ENCODE peak calls at places on chromosomes 12 and 14, in seven cellular contexts. One of them, this sample, is unnamed.

GRCh38 chr14:104523546-104523935 is 56.0 kb upstream of the C14orf180 start:
- DNase-seq in tibial nerve: no peak
- DNase-seq in heart left ventricle: no peak
- DNase-seq in HepG2: no peak
- DNase-seq in upper lobe of left lung: no peak
- DNase-seq in uterus: no peak
- DNase-seq in ovary: no peak
- DNase-seq in this sample: no peak

GRCh38 chr14:75042040-75042439 is 9.2 kb downstream of the MLH3 start:
- DNase-seq in HepG2: no peak
- DNase-seq in uterus: no peak
- DNase-seq in upper lobe of left lung: no peak
- DNase-seq in tibial nerve: no peak
- DNase-seq in ovary: no peak
- DNase-seq in heart left ventricle: no peak
- DNase-seq in this sample: no peak

GRCh38 chr14:66396165-66396564 is 90.0 kb upstream of the CCDC196 start:
- DNase-seq in tibial nerve: no peak
- DNase-seq in HepG2: no peak
- DNase-seq in upper lobe of left lung: no peak
- DNase-seq in heart left ventricle: no peak
- DNase-seq in ovary: no peak
- DNase-seq in uterus: no peak
- DNase-seq in this sample: no peak

GRCh38 chr14:90999299-90999698 is 61.1 kb downstream of the RPS6KA5 start:
- DNase-seq in ovary: no peak
- DNase-seq in heart left ventricle: no peak
- DNase-seq in HepG2: no peak
- DNase-seq in uterus: no peak
- DNase-seq in tibial nerve: no peak
- DNase-seq in upper lobe of left lung: no peak
- DNase-seq in this sample: no peak

GRCh38 chr12:121144416-121144914 is 11.8 kb downstream of the P2RX7 start:
- DNase-seq in tibial nerve: no peak
- DNase-seq in uterus: no peak
- DNase-seq in HepG2: no peak
- DNase-seq in heart left ventricle: no peak
- DNase-seq in ovary: no peak
- DNase-seq in upper lobe of left lung: peak
- DNase-seq in this sample: no peak

GRCh38 chr12:28961948-28962384 is 187.1 kb upstream of the FAR2 start:
- DNase-seq in uterus: peak
- DNase-seq in HepG2: no peak
- DNase-seq in upper lobe of left lung: no peak
- DNase-seq in ovary: no peak
- DNase-seq in heart left ventricle: no peak
- DNase-seq in tibial nerve: no peak
- DNase-seq in this sample: no peak

GRCh38 chr12:79435742-79436141 is 255.0 kb downstream of the PAWR start:
- DNase-seq in uterus: no peak
- DNase-seq in HepG2: no peak
- DNase-seq in heart left ventricle: no peak
- DNase-seq in ovary: no peak
- DNase-seq in upper lobe of left lung: no peak
- DNase-seq in tibial nerve: no peak
- DNase-seq in this sample: no peak

GRCh38 chr14:70416717-70417349 is at the start of gene SYNJ2BP:
- DNase-seq in upper lobe of left lung: peak
- DNase-seq in ovary: peak
- DNase-seq in HepG2: peak
- DNase-seq in heart left ventricle: peak
- DNase-seq in uterus: peak
- DNase-seq in tibial nerve: peak
- DNase-seq in this sample: peak

GRCh38 chr14:53044486-53044885 is 93.6 kb upstream of the FERMT2 start:
- DNase-seq in uterus: no peak
- DNase-seq in tibial nerve: no peak
- DNase-seq in heart left ventricle: no peak
- DNase-seq in upper lobe of left lung: no peak
- DNase-seq in ovary: no peak
- DNase-seq in HepG2: no peak
- DNase-seq in this sample: no peak

GRCh38 chr14:44449694-44450093 is 57.4 kb downstream of the FSCB start:
- DNase-seq in HepG2: peak
- DNase-seq in uterus: no peak
- DNase-seq in upper lobe of left lung: no peak
- DNase-seq in ovary: no peak
- DNase-seq in heart left ventricle: no peak
- DNase-seq in tibial nerve: no peak
- DNase-seq in this sample: no peak

GRCh38 chr12:112978163-112979081 is at the start of gene OAS2:
- DNase-seq in heart left ventricle: peak
- DNase-seq in ovary: peak
- DNase-seq in tibial nerve: peak
- DNase-seq in HepG2: peak
- DNase-seq in uterus: peak
- DNase-seq in upper lobe of left lung: peak
- DNase-seq in this sample: peak

GRCh38 chr14:72075649-72076334 is 143.6 kb downstream of the RGS6 start:
- DNase-seq in upper lobe of left lung: no peak
- DNase-seq in tibial nerve: no peak
- DNase-seq in uterus: no peak
- DNase-seq in ovary: no peak
- DNase-seq in HepG2: peak
- DNase-seq in heart left ventricle: no peak
- DNase-seq in this sample: no peak

GRCh38 chr14:55221186-55221585 is 29.8 kb upstream of the DLGAP5 start:
- DNase-seq in tibial nerve: no peak
- DNase-seq in heart left ventricle: no peak
- DNase-seq in HepG2: no peak
- DNase-seq in upper lobe of left lung: no peak
- DNase-seq in ovary: no peak
- DNase-seq in uterus: no peak
- DNase-seq in this sample: no peak

GRCh38 chr14:100333867-100334266 is 10.7 kb downstream of the SLC25A47 start:
- DNase-seq in upper lobe of left lung: no peak
- DNase-seq in HepG2: no peak
- DNase-seq in heart left ventricle: no peak
- DNase-seq in uterus: no peak
- DNase-seq in ovary: peak
- DNase-seq in tibial nerve: no peak
- DNase-seq in this sample: peak
- TF ChIP-seq POLR2A in upper lobe of left lung: no peak
- TF ChIP-seq POLR2A in HepG2: no peak
- TF ChIP-seq POLR2A in heart left ventricle: no peak
- TF ChIP-seq POLR2A in uterus: no peak
- TF ChIP-seq POLR2A in ovary: no peak
- TF ChIP-seq POLR2A in tibial nerve: no peak
- TF ChIP-seq POLR2A in this sample: no peak

GRCh38 chr12:32400114-32400672 is 835 bp downstream of the FGD4 start:
- DNase-seq in heart left ventricle: no peak
- DNase-seq in tibial nerve: no peak
- DNase-seq in HepG2: no peak
- DNase-seq in upper lobe of left lung: no peak
- DNase-seq in uterus: no peak
- DNase-seq in ovary: no peak
- DNase-seq in this sample: no peak
- TF ChIP-seq POLR2A in heart left ventricle: no peak
- TF ChIP-seq POLR2A in tibial nerve: no peak
- TF ChIP-seq POLR2A in HepG2: no peak
- TF ChIP-seq POLR2A in upper lobe of left lung: no peak
- TF ChIP-seq POLR2A in uterus: no peak
- TF ChIP-seq POLR2A in ovary: no peak
- TF ChIP-seq POLR2A in this sample: no peak

GRCh38 chr12:54390176-54390667 is 5.7 kb upstream of the ZNF385A start:
- DNase-seq in upper lobe of left lung: no peak
- DNase-seq in tibial nerve: no peak
- DNase-seq in uterus: no peak
- DNase-seq in heart left ventricle: no peak
- DNase-seq in HepG2: no peak
- DNase-seq in ovary: no peak
- DNase-seq in this sample: peak
- TF ChIP-seq POLR2A in upper lobe of left lung: no peak
- TF ChIP-seq POLR2A in tibial nerve: no peak
- TF ChIP-seq POLR2A in uterus: no peak
- TF ChIP-seq POLR2A in heart left ventricle: no peak
- TF ChIP-seq POLR2A in HepG2: no peak
- TF ChIP-seq POLR2A in ovary: no peak
- TF ChIP-seq POLR2A in this sample: no peak

GRCh38 chr14:94887591-94887990 is 117.7 kb upstream of the GSC start:
- DNase-seq in tibial nerve: no peak
- DNase-seq in heart left ventricle: no peak
- DNase-seq in upper lobe of left lung: no peak
- DNase-seq in HepG2: no peak
- DNase-seq in ovary: no peak
- DNase-seq in uterus: no peak
- DNase-seq in this sample: no peak

GRCh38 chr14:94886931-94887330 is 117.0 kb upstream of the GSC start:
- DNase-seq in uterus: no peak
- DNase-seq in heart left ventricle: no peak
- DNase-seq in HepG2: no peak
- DNase-seq in ovary: no peak
- DNase-seq in upper lobe of left lung: no peak
- DNase-seq in tibial nerve: no peak
- DNase-seq in this sample: no peak

GRCh38 chr14:94888108-94888507 is 118.2 kb upstream of the GSC start:
- DNase-seq in HepG2: no peak
- DNase-seq in upper lobe of left lung: no peak
- DNase-seq in ovary: no peak
- DNase-seq in uterus: no peak
- DNase-seq in heart left ventricle: no peak
- DNase-seq in tibial nerve: no peak
- DNase-seq in this sample: no peak

GRCh38 chr14:94890755-94891154 is 120.8 kb upstream of the GSC start:
- DNase-seq in uterus: no peak
- DNase-seq in HepG2: no peak
- DNase-seq in tibial nerve: no peak
- DNase-seq in heart left ventricle: no peak
- DNase-seq in ovary: no peak
- DNase-seq in upper lobe of left lung: no peak
- DNase-seq in this sample: no peak

DNA sequence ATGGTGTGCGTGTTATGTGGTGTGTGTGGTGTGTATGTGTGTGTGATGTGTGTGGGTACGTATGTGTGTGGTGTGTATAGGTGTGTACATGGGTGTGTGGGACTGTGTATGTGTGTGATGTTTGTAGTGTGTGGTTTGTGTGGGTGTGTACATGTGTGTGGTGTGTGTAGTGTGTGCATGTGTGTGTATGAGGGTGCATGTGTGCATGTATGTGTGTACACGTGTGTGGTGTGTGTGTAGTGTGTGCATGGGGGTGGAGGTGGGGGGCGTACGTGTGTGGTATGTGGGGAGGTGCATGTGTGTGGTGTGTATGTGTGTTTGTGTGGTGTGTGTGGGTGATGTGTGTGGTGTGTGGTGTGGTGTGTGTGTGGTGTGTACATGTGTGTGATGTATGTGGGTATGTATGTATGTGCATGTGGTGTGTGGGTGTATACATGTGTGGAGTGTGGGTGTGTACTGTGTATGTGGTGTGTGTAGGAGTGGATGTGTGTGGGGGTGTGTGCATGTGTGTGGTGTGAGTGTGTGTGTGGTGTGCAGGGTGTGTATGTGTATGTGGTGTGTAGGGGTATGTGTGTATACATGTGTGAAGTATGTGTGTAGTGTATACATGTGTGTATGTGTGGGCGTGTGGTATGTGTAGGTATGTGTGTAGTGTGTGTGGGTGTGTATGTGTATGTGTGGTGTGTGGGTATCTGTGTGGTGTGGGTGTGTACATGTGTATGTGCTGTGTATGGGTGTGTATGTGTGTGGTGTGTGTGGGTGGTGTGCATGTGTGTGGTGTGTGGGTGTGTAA is 119.8 kb upstream of the GSC start:
- DNase-seq in HepG2: no peak
- DNase-seq in upper lobe of left lung: no peak
- DNase-seq in tibial nerve: no peak
- DNase-seq in ovary: no peak
- DNase-seq in uterus: no peak
- DNase-seq in heart left ventricle: no peak
- DNase-seq in this sample: no peak
- TF ChIP-seq POLR2A in HepG2: no peak
- TF ChIP-seq POLR2A in upper lobe of left lung: no peak
- TF ChIP-seq POLR2A in tibial nerve: no peak
- TF ChIP-seq POLR2A in ovary: no peak
- TF ChIP-seq POLR2A in uterus: no peak
- TF ChIP-seq POLR2A in heart left ventricle: no peak
- TF ChIP-seq POLR2A in this sample: no peak

DNA sequence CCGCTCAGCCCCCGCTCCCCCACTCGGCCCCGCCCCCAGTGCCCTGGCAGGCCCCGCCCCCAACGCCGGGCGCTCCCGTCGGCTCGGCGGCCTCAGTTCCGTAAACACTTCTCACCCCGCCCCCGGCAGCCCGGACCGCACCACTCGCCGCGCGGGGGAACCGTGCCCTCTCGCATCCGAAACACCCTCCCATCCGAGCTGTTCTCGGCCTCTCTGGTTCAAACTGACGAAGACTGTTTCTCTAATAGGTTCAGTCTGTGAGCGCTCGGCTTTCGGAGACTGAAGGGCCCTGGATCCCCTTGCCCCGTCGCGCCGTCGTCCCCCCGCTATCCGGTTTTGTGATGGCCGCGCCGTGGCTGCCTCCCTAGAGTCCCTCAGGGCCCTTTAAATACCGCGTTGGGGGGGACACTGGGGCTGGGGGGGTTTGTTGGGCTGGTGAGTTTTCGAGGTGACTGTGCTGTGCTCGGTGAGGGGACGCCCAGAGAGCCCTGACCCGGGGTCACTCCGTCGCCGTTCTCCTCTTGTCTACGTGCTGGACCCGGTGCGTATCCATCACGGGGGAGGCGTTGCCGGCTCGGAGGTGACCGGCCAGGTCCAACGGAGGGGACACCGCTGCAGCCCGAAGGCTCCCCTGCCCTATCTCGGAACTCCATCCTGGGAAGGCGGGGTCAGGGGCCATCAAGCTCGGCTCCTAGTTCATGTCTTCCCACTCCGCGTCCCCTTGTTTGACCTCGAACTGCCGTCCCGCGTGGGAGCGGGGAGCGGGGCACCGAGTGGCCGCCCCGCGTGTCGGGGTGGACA is at the start of gene TCP11L2:
- DNase-seq in uterus: peak
- DNase-seq in heart left ventricle: peak
- DNase-seq in HepG2: peak
- DNase-seq in ovary: peak
- DNase-seq in tibial nerve: peak
- DNase-seq in upper lobe of left lung: peak
- DNase-seq in this sample: peak
- TF ChIP-seq POLR2A in uterus: peak
- TF ChIP-seq POLR2A in heart left ventricle: peak
- TF ChIP-seq POLR2A in HepG2: peak
- TF ChIP-seq POLR2A in ovary: peak
- TF ChIP-seq POLR2A in tibial nerve: peak
- TF ChIP-seq POLR2A in upper lobe of left lung: peak
- TF ChIP-seq POLR2A in this sample: peak